ENCODE peak calls at places on chromosomes 2 and 18, in seven cellular contexts. S, B, P, T, Q, X and Y are unnamed samples.

GRCh38 chr18:71036783-71037182 is 747.9 kb downstream of the SOCS6 start:
- DNase-seq in B (no peak), S (no peak), Q (no peak), P (no peak), T (no peak), X (no peak), Y (no peak)

GRCh38 chr2:46942143-46942526 is 26.5 kb upstream of the MCFD2 start:
- DNase-seq in T (peak; percentile 75), X (no peak), P (peak; percentile 61), Q (no peak), B (peak; percentile 76), S (no peak), Y (peak; percentile 66)

GRCh38 chr2:216210711-216211131 is 101.6 kb downstream of the XRCC5 start:
- DNase-seq in S (no peak), B (no peak), P (no peak), X (no peak), Q (no peak), T (no peak), Y (no peak)

GRCh38 chr18:6714027-6714426 is 15.5 kb upstream of the ARHGAP28 start:
- DNase-seq in S (no peak), Q (no peak), B (no peak), T (no peak), P (no peak), X (no peak), Y (no peak)

GRCh38 chr2:218168635-218169462 is 2.1 kb upstream of the CXCR1 start:
- DNase-seq in T (no peak), X (peak; percentile 29), B (no peak), S (no peak), Q (peak; percentile 56), P (peak; percentile 84), Y (no peak)

GRCh38 chr18:31176531-31176930 is 13.9 kb upstream of the DSC1 start:
- DNase-seq in T (no peak), X (no peak), B (no peak), P (no peak), Q (no peak), S (no peak), Y (no peak)

GRCh38 chr2:127619901-127620705 is 25.9 kb upstream of the GPR17 start:
- DNase-seq in B (peak; percentile 17), X (no peak), P (no peak), Q (no peak), S (no peak), T (no peak), Y (peak; percentile 32)

GRCh38 chr2:178397002-178397605 is 53.9 kb downstream of the PRKRA start:
- DNase-seq in S (no peak), X (no peak), Q (no peak), T (peak; percentile 19), B (no peak), P (peak; percentile 42), Y (no peak)

GRCh38 chr18:51020536-51020935 is 9.5 kb upstream of the SMAD4 start:
- DNase-seq in X (no peak), T (no peak), S (no peak), B (no peak), Q (no peak), P (no peak), Y (no peak)

GRCh38 chr2:101692037-101692436 is 5.5 kb upstream of the MAP4K4 start:
- DNase-seq in X (no peak), P (no peak), S (no peak), Q (no peak), T (no peak), B (no peak), Y (no peak)

GRCh38 chr2:172446524-172447063 is 19.2 kb downstream of the ITGA6 start:
- DNase-seq in S (no peak), X (no peak), P (no peak), T (no peak), Q (no peak), B (no peak), Y (no peak)

GRCh38 chr2:31079665-31080064 is 58.6 kb downstream of the GALNT14 start:
- DNase-seq in P (no peak), S (no peak), Q (no peak), X (no peak), B (no peak), T (no peak), Y (no peak)

GRCh38 chr2:218295029-218295428 is 2.7 kb upstream of the TMBIM1 start:
- DNase-seq in T (no peak), Q (no peak), B (no peak), P (peak; percentile 33), X (no peak), S (no peak), Y (no peak)

GRCh38 chr2:220458051-220458450 is 830.6 kb downstream of the SLC4A3 start:
- DNase-seq in Q (no peak), X (no peak), P (no peak), S (no peak), B (no peak), T (no peak), Y (no peak)

GRCh38 chr2:212227755-212228154 is 310.8 kb downstream of the ERBB4 start:
- DNase-seq in X (no peak), S (peak; percentile 3), Q (no peak), T (no peak), P (peak; percentile 4), B (peak; percentile 47), Y (no peak)

GRCh38 chr18:12857215-12857924 is 26.7 kb downstream of the PTPN2 start:
- DNase-seq in T (peak; percentile 24), S (no peak), Q (no peak), X (no peak), P (no peak), B (no peak), Y (no peak)
- TF ChIP-seq CTCF in T (no peak), S (no peak), Q (no peak), X (no peak), P (no peak), B (no peak), Y (no peak)

DNA sequence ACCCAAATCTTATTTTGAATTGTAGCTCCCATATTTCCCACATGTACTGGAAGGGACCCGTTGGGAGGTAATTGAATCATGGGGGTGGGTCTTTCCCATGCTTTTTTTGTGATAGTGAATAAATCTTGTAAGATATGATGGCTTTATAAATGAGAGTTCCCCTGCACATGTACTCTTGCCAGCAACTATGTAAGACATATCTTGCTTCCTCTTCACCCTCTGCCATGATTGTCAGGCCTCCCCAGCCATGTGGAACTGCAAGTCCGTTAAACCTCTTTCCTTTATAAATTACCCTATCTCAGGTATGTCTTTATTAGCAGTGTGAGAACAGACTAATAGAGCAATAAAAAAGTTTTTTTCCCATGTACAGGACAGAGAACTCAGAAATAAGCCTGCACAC is 468.4 kb upstream of the SPHKAP start:
- DNase-seq in T (no peak), X (no peak), P (no peak), Q (no peak), B (no peak), S (no peak), Y (no peak)
- TF ChIP-seq CTCF in T (no peak), X (no peak), P (no peak), Q (no peak), B (no peak), S (no peak), Y (no peak)

GRCh38 chr2:8000861-8001260 is 681.0 kb upstream of the ID2 start:
- DNase-seq in T (no peak), S (no peak), B (no peak), X (no peak), P (peak; percentile 8), Q (no peak), Y (no peak)
- TF ChIP-seq CTCF in T (peak; percentile 52), S (no peak), B (no peak), X (peak; percentile 38), P (no peak), Q (no peak), Y (peak; percentile 22)

GRCh38 chr2:59462418-59463197 is 1090.8 kb downstream of the BCL11A start:
- DNase-seq in S (no peak), B (no peak), P (peak; percentile 3), T (no peak), Q (no peak), X (no peak), Y (no peak)
- TF ChIP-seq CTCF in S (no peak), B (no peak), P (no peak), T (no peak), Q (no peak), X (peak; percentile 32), Y (no peak)

DNA sequence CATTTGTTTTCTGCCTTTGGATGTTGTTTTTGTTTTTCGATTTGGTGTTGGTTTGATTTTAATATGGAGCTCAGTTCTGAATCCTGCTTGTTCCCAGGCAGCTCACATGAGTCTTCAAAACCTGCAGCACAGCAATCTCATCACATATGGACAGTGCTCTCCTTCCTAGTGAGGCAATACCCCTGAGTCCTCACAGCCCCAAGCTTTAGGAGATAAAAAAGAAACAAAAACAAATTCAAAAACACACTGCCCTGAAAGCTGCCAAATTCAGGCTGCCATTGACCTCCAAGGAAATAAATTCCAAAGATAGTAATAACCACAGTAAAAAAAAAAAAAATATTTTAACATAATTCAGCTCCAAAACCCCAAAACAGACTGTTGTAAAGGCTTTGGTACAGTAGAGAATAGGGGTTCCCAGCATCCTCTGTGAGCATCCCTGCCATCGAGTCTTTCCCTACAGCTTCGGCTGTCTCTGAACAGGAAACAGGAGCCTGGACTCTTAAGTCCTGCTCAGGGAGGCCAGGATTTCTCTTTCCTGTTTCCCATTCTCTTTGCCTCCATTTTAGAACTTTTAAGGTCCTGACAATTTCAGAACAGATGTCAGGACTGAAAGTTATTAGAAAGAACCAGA is 14.7 kb upstream of the SP3 start:
- DNase-seq in P (no peak), B (no peak), T (no peak), Q (peak; percentile 51), X (no peak), S (no peak), Y (no peak)
- TF ChIP-seq CTCF in P (no peak), B (no peak), T (no peak), Q (no peak), X (no peak), S (no peak), Y (no peak)

GRCh38 chr18:476368-476767 is 24.1 kb downstream of the COLEC12 start:
- DNase-seq in S (no peak), T (no peak), B (no peak), P (no peak), X (no peak), Q (no peak), Y (no peak)
- TF ChIP-seq CTCF in S (no peak), T (no peak), B (no peak), P (no peak), X (no peak), Q (no peak), Y (no peak)